ENCODE peak calls at places on chromosomes 16 and 17, in ten cellular contexts. M, C, H, L, P, X, D, W, F and E are unnamed samples.

GRCh38 chr16:8885674-8886592 is 3.8 kb downstream of the LITAFD start:
- DNase-seq in M (peak), C (no peak), H (no peak), L (peak), P (peak), X (peak), D (no peak), W (no peak), F (no peak), E (peak)

GRCh38 chr17:21394265-21394664 is 18.1 kb downstream of the KCNJ12 start:
- DNase-seq in M (no peak), C (peak), H (no peak), L (no peak), P (no peak), X (peak), D (no peak), W (no peak), F (no peak), E (no peak)

GRCh38 chr17:66541461-66542182 is 239.2 kb downstream of the PRKCA start:
- DNase-seq in M (peak), C (peak), H (peak), L (no peak), P (no peak), X (peak), D (no peak), W (no peak), F (no peak), E (no peak)

GRCh38 chr16:85663891-85664321 is 24.8 kb downstream of the GINS2 start:
- DNase-seq in M (no peak), C (no peak), H (no peak), L (peak), P (peak), X (no peak), D (peak), W (no peak), F (no peak), E (no peak)

GRCh38 chr16:87068316-87068715 is 248.9 kb downstream of the C16orf95 start:
- DNase-seq in M (no peak), C (no peak), H (no peak), L (no peak), P (no peak), X (no peak), D (no peak), W (no peak), F (no peak), E (no peak)

GRCh38 chr17:78759203-78759968 is 22.7 kb downstream of the CYTH1 start:
- DNase-seq in M (peak), C (no peak), H (no peak), L (peak), P (no peak), X (no peak), D (peak), W (no peak), F (no peak), E (no peak)

GRCh38 chr17:9817086-9817485 is 4.8 kb downstream of the GSG1L2 start:
- DNase-seq in M (peak), C (no peak), H (peak), L (no peak), P (no peak), X (peak), D (no peak), W (no peak), F (no peak), E (peak)

GRCh38 chr16:88591577-88592021 is 21.4 kb downstream of the ZC3H18 start:
- DNase-seq in M (peak), C (no peak), H (peak), L (no peak), P (no peak), X (no peak), D (no peak), W (no peak), F (peak), E (no peak)

GRCh38 chr17:42980766-42981397 is 517 bp downstream of the RUNDC1 start:
- DNase-seq in M (peak), C (no peak), H (peak), L (peak), P (peak), X (peak), D (peak), W (no peak), F (peak), E (peak)

GRCh38 chr17:47323382-47324223 is at the start of gene EFCAB13:
- DNase-seq in M (peak), C (no peak), H (peak), L (peak), P (peak), X (peak), D (peak), W (no peak), F (peak), E (peak)

GRCh38 chr16:67447508-67448076 is 16.7 kb downstream of the HSD11B2 start:
- DNase-seq in M (peak), C (no peak), H (no peak), L (peak), P (peak), X (peak), D (peak), W (no peak), F (peak), E (peak)

GRCh38 chr17:13143001-13143400 is 125.2 kb upstream of the ELAC2 start:
- DNase-seq in M (no peak), C (no peak), H (no peak), L (no peak), P (no peak), X (no peak), D (no peak), W (no peak), F (no peak), E (no peak)

GRCh38 chr16:1258218-1258587 is 2.3 kb downstream of the TPSD1 start:
- DNase-seq in M (no peak), C (no peak), H (no peak), L (no peak), P (no peak), X (no peak), D (no peak), W (no peak), F (no peak), E (no peak)

GRCh38 chr17:57552114-57552601 is 192.9 kb downstream of the CCDC182 start:
- DNase-seq in M (peak), C (no peak), H (peak), L (no peak), P (no peak), X (peak), D (peak), W (no peak), F (no peak), E (no peak)

GRCh38 chr17:75785770-75786538 is 1.3 kb downstream of the UNK start:
- DNase-seq in M (peak), C (no peak), H (no peak), L (no peak), P (peak), X (peak), D (no peak), W (no peak), F (no peak), E (no peak)